ENCODE peak calls at places on chromosomes 11 and 22, in ten cellular contexts. One of them, this sample, is unnamed.

GRCh38 chr11:64223001-64223651 is 2.9 kb downstream of the TRPT1 start:
- DNase-seq in central memory CD4-positive, alpha-beta T cell: no peak
- DNase-seq in naive thymus-derived CD8-positive, alpha-beta T cell: no peak
- DNase-seq in amniotic stem cell: no peak
- DNase-seq in suprapubic skin: no peak
- DNase-seq in cardiac muscle cell: no peak
- DNase-seq in MG63: no peak
- DNase-seq in nucleus accumbens: no peak
- DNase-seq in germinal center: no peak
- DNase-seq in RWPE1: no peak
- DNase-seq in this sample: no peak

GRCh38 chr22:17269224-17269606 is 50.0 kb upstream of the ADA2 start:
- DNase-seq in central memory CD4-positive, alpha-beta T cell: no peak
- DNase-seq in naive thymus-derived CD8-positive, alpha-beta T cell: no peak
- DNase-seq in amniotic stem cell: no peak
- DNase-seq in suprapubic skin: no peak
- DNase-seq in cardiac muscle cell: no peak
- DNase-seq in MG63: no peak
- DNase-seq in nucleus accumbens: no peak
- DNase-seq in germinal center: no peak
- DNase-seq in RWPE1: no peak
- DNase-seq in this sample: no peak

GRCh38 chr11:118659314-118659939 is 20.0 kb downstream of the TREH start:
- DNase-seq in central memory CD4-positive, alpha-beta T cell: peak
- DNase-seq in naive thymus-derived CD8-positive, alpha-beta T cell: peak
- DNase-seq in amniotic stem cell: peak
- DNase-seq in suprapubic skin: peak
- DNase-seq in cardiac muscle cell: peak
- DNase-seq in MG63: peak
- DNase-seq in nucleus accumbens: peak
- DNase-seq in germinal center: peak
- DNase-seq in RWPE1: peak
- DNase-seq in this sample: peak

GRCh38 chr11:123478352-123478986 is 48.4 kb downstream of the GRAMD1B start:
- DNase-seq in central memory CD4-positive, alpha-beta T cell: peak
- DNase-seq in naive thymus-derived CD8-positive, alpha-beta T cell: peak
- DNase-seq in amniotic stem cell: peak
- DNase-seq in suprapubic skin: no peak
- DNase-seq in cardiac muscle cell: peak
- DNase-seq in MG63: peak
- DNase-seq in nucleus accumbens: peak
- DNase-seq in germinal center: peak
- DNase-seq in RWPE1: peak
- DNase-seq in this sample: peak

GRCh38 chr11:8228206-8228605 is 35.5 kb downstream of the LMO1 start:
- DNase-seq in central memory CD4-positive, alpha-beta T cell: no peak
- DNase-seq in naive thymus-derived CD8-positive, alpha-beta T cell: no peak
- DNase-seq in amniotic stem cell: no peak
- DNase-seq in suprapubic skin: no peak
- DNase-seq in cardiac muscle cell: no peak
- DNase-seq in MG63: no peak
- DNase-seq in nucleus accumbens: no peak
- DNase-seq in germinal center: no peak
- DNase-seq in RWPE1: no peak
- DNase-seq in this sample: no peak

GRCh38 chr11:8253566-8253965 is 10.1 kb downstream of the LMO1 start:
- DNase-seq in central memory CD4-positive, alpha-beta T cell: no peak
- DNase-seq in naive thymus-derived CD8-positive, alpha-beta T cell: no peak
- DNase-seq in amniotic stem cell: no peak
- DNase-seq in suprapubic skin: peak
- DNase-seq in cardiac muscle cell: no peak
- DNase-seq in MG63: no peak
- DNase-seq in nucleus accumbens: no peak
- DNase-seq in germinal center: no peak
- DNase-seq in RWPE1: no peak
- DNase-seq in this sample: no peak

GRCh38 chr22:27011131-27011530 is 353.7 kb downstream of the MIAT start:
- DNase-seq in central memory CD4-positive, alpha-beta T cell: no peak
- DNase-seq in naive thymus-derived CD8-positive, alpha-beta T cell: no peak
- DNase-seq in amniotic stem cell: no peak
- DNase-seq in suprapubic skin: no peak
- DNase-seq in cardiac muscle cell: no peak
- DNase-seq in MG63: no peak
- DNase-seq in nucleus accumbens: no peak
- DNase-seq in germinal center: no peak
- DNase-seq in RWPE1: no peak
- DNase-seq in this sample: no peak

GRCh38 chr22:29692327-29692640 is 27.5 kb upstream of the CABP7 start:
- DNase-seq in central memory CD4-positive, alpha-beta T cell: no peak
- DNase-seq in naive thymus-derived CD8-positive, alpha-beta T cell: no peak
- DNase-seq in amniotic stem cell: no peak
- DNase-seq in suprapubic skin: no peak
- DNase-seq in cardiac muscle cell: no peak
- DNase-seq in MG63: no peak
- DNase-seq in nucleus accumbens: peak
- DNase-seq in germinal center: no peak
- DNase-seq in RWPE1: no peak
- DNase-seq in this sample: no peak

GRCh38 chr11:62205441-62205840 is 3.0 kb upstream of the SCGB2A1 start:
- DNase-seq in central memory CD4-positive, alpha-beta T cell: no peak
- DNase-seq in naive thymus-derived CD8-positive, alpha-beta T cell: no peak
- DNase-seq in amniotic stem cell: no peak
- DNase-seq in suprapubic skin: no peak
- DNase-seq in cardiac muscle cell: no peak
- DNase-seq in MG63: no peak
- DNase-seq in nucleus accumbens: no peak
- DNase-seq in germinal center: no peak
- DNase-seq in RWPE1: no peak
- DNase-seq in this sample: no peak

GRCh38 chr11:118448294-118448693 is 12.0 kb downstream of the KMT2A start:
- DNase-seq in central memory CD4-positive, alpha-beta T cell: no peak
- DNase-seq in naive thymus-derived CD8-positive, alpha-beta T cell: no peak
- DNase-seq in amniotic stem cell: no peak
- DNase-seq in suprapubic skin: no peak
- DNase-seq in cardiac muscle cell: no peak
- DNase-seq in MG63: no peak
- DNase-seq in nucleus accumbens: no peak
- DNase-seq in germinal center: no peak
- DNase-seq in RWPE1: no peak
- DNase-seq in this sample: no peak

GRCh38 chr11:110376711-110377324 is 52.9 kb upstream of the FDX1 start:
- DNase-seq in central memory CD4-positive, alpha-beta T cell: peak
- DNase-seq in naive thymus-derived CD8-positive, alpha-beta T cell: peak
- DNase-seq in amniotic stem cell: peak
- DNase-seq in suprapubic skin: no peak
- DNase-seq in cardiac muscle cell: peak
- DNase-seq in MG63: peak
- DNase-seq in nucleus accumbens: peak
- DNase-seq in germinal center: peak
- DNase-seq in RWPE1: peak
- DNase-seq in this sample: peak

GRCh38 chr11:122099345-122100045 is 16.5 kb downstream of the BLID start:
- DNase-seq in central memory CD4-positive, alpha-beta T cell: no peak
- DNase-seq in naive thymus-derived CD8-positive, alpha-beta T cell: no peak
- DNase-seq in amniotic stem cell: no peak
- DNase-seq in suprapubic skin: no peak
- DNase-seq in cardiac muscle cell: no peak
- DNase-seq in MG63: no peak
- DNase-seq in nucleus accumbens: no peak
- DNase-seq in germinal center: no peak
- DNase-seq in RWPE1: no peak
- DNase-seq in this sample: no peak

GRCh38 chr11:128624269-128625170 is 37.2 kb upstream of the ETS1 start:
- DNase-seq in central memory CD4-positive, alpha-beta T cell: peak
- DNase-seq in naive thymus-derived CD8-positive, alpha-beta T cell: peak
- DNase-seq in amniotic stem cell: no peak
- DNase-seq in suprapubic skin: no peak
- DNase-seq in cardiac muscle cell: no peak
- DNase-seq in MG63: no peak
- DNase-seq in nucleus accumbens: no peak
- DNase-seq in germinal center: peak
- DNase-seq in RWPE1: no peak
- DNase-seq in this sample: no peak

GRCh38 chr11:87007938-87008337 is 29.8 kb upstream of the TMEM135 start:
- DNase-seq in central memory CD4-positive, alpha-beta T cell: no peak
- DNase-seq in naive thymus-derived CD8-positive, alpha-beta T cell: no peak
- DNase-seq in amniotic stem cell: no peak
- DNase-seq in suprapubic skin: no peak
- DNase-seq in cardiac muscle cell: no peak
- DNase-seq in MG63: peak
- DNase-seq in nucleus accumbens: no peak
- DNase-seq in germinal center: no peak
- DNase-seq in RWPE1: no peak
- DNase-seq in this sample: no peak

GRCh38 chr22:33188316-33188715 is 130.1 kb upstream of the SYN3 start:
- DNase-seq in central memory CD4-positive, alpha-beta T cell: no peak
- DNase-seq in naive thymus-derived CD8-positive, alpha-beta T cell: no peak
- DNase-seq in amniotic stem cell: no peak
- DNase-seq in suprapubic skin: no peak
- DNase-seq in cardiac muscle cell: no peak
- DNase-seq in MG63: no peak
- DNase-seq in nucleus accumbens: no peak
- DNase-seq in germinal center: no peak
- DNase-seq in RWPE1: no peak
- DNase-seq in this sample: no peak

GRCh38 chr11:77244277-77245014 is 57.0 kb downstream of the GDPD4 start:
- DNase-seq in central memory CD4-positive, alpha-beta T cell: no peak
- DNase-seq in naive thymus-derived CD8-positive, alpha-beta T cell: no peak
- DNase-seq in amniotic stem cell: no peak
- DNase-seq in suprapubic skin: no peak
- DNase-seq in cardiac muscle cell: no peak
- DNase-seq in MG63: peak
- DNase-seq in nucleus accumbens: no peak
- DNase-seq in germinal center: no peak
- DNase-seq in RWPE1: peak
- DNase-seq in this sample: peak

GRCh38 chr11:2142300-2142759 is 3.1 kb upstream of the IGF2 start:
- DNase-seq in central memory CD4-positive, alpha-beta T cell: no peak
- DNase-seq in naive thymus-derived CD8-positive, alpha-beta T cell: no peak
- DNase-seq in amniotic stem cell: no peak
- DNase-seq in suprapubic skin: no peak
- DNase-seq in cardiac muscle cell: no peak
- DNase-seq in MG63: no peak
- DNase-seq in nucleus accumbens: no peak
- DNase-seq in germinal center: no peak
- DNase-seq in RWPE1: peak
- DNase-seq in this sample: no peak

GRCh38 chr22:36922752-36923457 is 9.5 kb downstream of the CSF2RB start:
- DNase-seq in central memory CD4-positive, alpha-beta T cell: no peak
- DNase-seq in naive thymus-derived CD8-positive, alpha-beta T cell: no peak
- DNase-seq in amniotic stem cell: no peak
- DNase-seq in suprapubic skin: no peak
- DNase-seq in cardiac muscle cell: no peak
- DNase-seq in MG63: no peak
- DNase-seq in nucleus accumbens: no peak
- DNase-seq in germinal center: no peak
- DNase-seq in RWPE1: no peak
- DNase-seq in this sample: no peak

This sample was measured in HTR-8/SVneo.